ENCODE peak calls at places on chromosomes 7 and 10, in ten cellular contexts. One of them, this sample, is unnamed.

GRCh38 chr10:119811122-119811521 is 61.5 kb downstream of the MCMBP start:
- DNase-seq in kidney tubule cell: no peak
- DNase-seq in nephron progenitor cell: no peak
- DNase-seq in NCI-H1930: no peak
- DNase-seq in aorta: no peak
- DNase-seq in NCI-H1105 treated with DMSO at 0.1 percent for 48 hours: no peak
- DNase-seq in RWPE1: no peak
- DNase-seq in heart left ventricle: no peak
- DNase-seq in brain microvascular endothelial cell: no peak
- DNase-seq in EL: no peak
- DNase-seq in this sample: no peak

GRCh38 chr10:75431180-75432111 is at the start of gene LRMDA:
- DNase-seq in brain microvascular endothelial cell: no peak
- DNase-seq in NCI-H1105 treated with DMSO at 0.1 percent for 48 hours: no peak
- DNase-seq in heart left ventricle: peak; percentile 81
- DNase-seq in EL: no peak
- DNase-seq in RWPE1: peak; percentile 16
- DNase-seq in kidney tubule cell: peak; percentile 28
- DNase-seq in nephron progenitor cell: peak; percentile 61
- DNase-seq in aorta: peak; percentile 74
- DNase-seq in NCI-H1930: no peak
- DNase-seq in this sample: no peak

GRCh38 chr7:1768835-1769234 is 98.8 kb downstream of the ELFN1 start:
- DNase-seq in nephron progenitor cell: no peak
- DNase-seq in kidney tubule cell: no peak
- DNase-seq in aorta: no peak
- DNase-seq in heart left ventricle: no peak
- DNase-seq in brain microvascular endothelial cell: no peak
- DNase-seq in RWPE1: peak; percentile 51
- DNase-seq in NCI-H1105 treated with DMSO at 0.1 percent for 48 hours: no peak
- DNase-seq in EL: no peak
- DNase-seq in NCI-H1930: no peak
- DNase-seq in this sample: no peak

GRCh38 chr10:60208676-60209269 is 180.9 kb downstream of the ANK3 start:
- DNase-seq in aorta: no peak
- DNase-seq in EL: peak; percentile 26
- DNase-seq in nephron progenitor cell: no peak
- DNase-seq in kidney tubule cell: peak; percentile 63
- DNase-seq in RWPE1: peak; percentile 20
- DNase-seq in heart left ventricle: no peak
- DNase-seq in NCI-H1930: peak; percentile 9
- DNase-seq in brain microvascular endothelial cell: no peak
- DNase-seq in NCI-H1105 treated with DMSO at 0.1 percent for 48 hours: peak; percentile 24
- DNase-seq in this sample: no peak

GRCh38 chr7:101474178-101474577 is 111.5 kb downstream of the COL26A1 start:
- DNase-seq in heart left ventricle: no peak
- DNase-seq in EL: no peak
- DNase-seq in NCI-H1930: no peak
- DNase-seq in nephron progenitor cell: no peak
- DNase-seq in RWPE1: no peak
- DNase-seq in aorta: no peak
- DNase-seq in kidney tubule cell: no peak
- DNase-seq in brain microvascular endothelial cell: no peak
- DNase-seq in NCI-H1105 treated with DMSO at 0.1 percent for 48 hours: no peak
- DNase-seq in this sample: no peak

GRCh38 chr7:92053312-92053711 is 81.0 kb downstream of the CYP51A1 start:
- DNase-seq in RWPE1: no peak
- DNase-seq in NCI-H1930: no peak
- DNase-seq in aorta: no peak
- DNase-seq in kidney tubule cell: no peak
- DNase-seq in heart left ventricle: no peak
- DNase-seq in EL: no peak
- DNase-seq in NCI-H1105 treated with DMSO at 0.1 percent for 48 hours: no peak
- DNase-seq in nephron progenitor cell: no peak
- DNase-seq in brain microvascular endothelial cell: no peak
- DNase-seq in this sample: no peak

GRCh38 chr7:4796453-4796852 is 21.0 kb downstream of the AP5Z1 start:
- DNase-seq in NCI-H1105 treated with DMSO at 0.1 percent for 48 hours: no peak
- DNase-seq in aorta: no peak
- DNase-seq in nephron progenitor cell: no peak
- DNase-seq in kidney tubule cell: no peak
- DNase-seq in brain microvascular endothelial cell: no peak
- DNase-seq in NCI-H1930: no peak
- DNase-seq in RWPE1: no peak
- DNase-seq in heart left ventricle: no peak
- DNase-seq in EL: no peak
- DNase-seq in this sample: no peak

GRCh38 chr10:130749911-130750310 is 561.6 kb downstream of the TCERG1L start:
- DNase-seq in heart left ventricle: no peak
- DNase-seq in kidney tubule cell: no peak
- DNase-seq in NCI-H1930: no peak
- DNase-seq in NCI-H1105 treated with DMSO at 0.1 percent for 48 hours: no peak
- DNase-seq in brain microvascular endothelial cell: no peak
- DNase-seq in nephron progenitor cell: no peak
- DNase-seq in RWPE1: no peak
- DNase-seq in aorta: peak; percentile 14
- DNase-seq in EL: no peak
- DNase-seq in this sample: no peak

GRCh38 chr10:10599994-10600393 is 417.7 kb upstream of the CELF2 start:
- DNase-seq in NCI-H1105 treated with DMSO at 0.1 percent for 48 hours: no peak
- DNase-seq in brain microvascular endothelial cell: no peak
- DNase-seq in nephron progenitor cell: no peak
- DNase-seq in NCI-H1930: no peak
- DNase-seq in aorta: no peak
- DNase-seq in RWPE1: no peak
- DNase-seq in EL: no peak
- DNase-seq in kidney tubule cell: no peak
- DNase-seq in heart left ventricle: no peak
- DNase-seq in this sample: no peak

GRCh38 chr10:60536529-60537114 is 146.9 kb upstream of the ANK3 start:
- DNase-seq in EL: peak; percentile 46
- DNase-seq in NCI-H1930: no peak
- DNase-seq in heart left ventricle: no peak
- DNase-seq in NCI-H1105 treated with DMSO at 0.1 percent for 48 hours: no peak
- DNase-seq in aorta: no peak
- DNase-seq in brain microvascular endothelial cell: peak; percentile 69
- DNase-seq in kidney tubule cell: peak; percentile 86
- DNase-seq in RWPE1: peak; percentile 9
- DNase-seq in nephron progenitor cell: no peak
- DNase-seq in this sample: no peak

GRCh38 chr7:38673795-38674194 is 42.6 kb upstream of the AMPH start:
- DNase-seq in nephron progenitor cell: no peak
- DNase-seq in RWPE1: peak; percentile 78
- DNase-seq in EL: peak; percentile 83
- DNase-seq in brain microvascular endothelial cell: peak; percentile 77
- DNase-seq in kidney tubule cell: no peak
- DNase-seq in NCI-H1105 treated with DMSO at 0.1 percent for 48 hours: no peak
- DNase-seq in heart left ventricle: no peak
- DNase-seq in NCI-H1930: no peak
- DNase-seq in aorta: no peak
- DNase-seq in this sample: no peak

This sample was measured in DMS79.